ENCODE peak calls at places on chromosomes 12 and 14, in ten cellular contexts. K is right lobe of liver, U is heart left ventricle, Y is HCT116, Z is GM12891, V is stomach, Q is A549, G is endothelial cell of umbilical vein, E is uterus, M is sigmoid colon. W is an unnamed sample.

GRCh38 chr12:9727813-9728212 is 5.1 kb downstream of the CLECL1 start:
- DNase-seq in K (no peak), Z (no peak), U (no peak), Q (no peak), M (no peak), G (peak), Y (no peak), V (no peak), E (no peak), W (no peak)

GRCh38 chr14:102182190-102182589 is 42.5 kb downstream of the WDR20 start:
- DNase-seq in G (peak), M (no peak), K (no peak), Q (no peak), Y (no peak), V (no peak), E (no peak), U (no peak), Z (no peak), W (no peak)

GRCh38 chr14:22520235-22520634 is 68.8 kb downstream of the DAD1 start:
- DNase-seq in Y (no peak), K (no peak), E (peak), U (no peak), G (peak), V (no peak), Z (no peak), M (no peak), Q (no peak), W (no peak)

GRCh38 chr12:52634266-52635056 is 16.1 kb upstream of the KRT73 start:
- DNase-seq in V (peak), Z (no peak), M (peak), U (peak), Q (no peak), K (peak), Y (no peak), G (no peak), E (no peak), W (no peak)

GRCh38 chr14:50798048-50798421 is 32.9 kb downstream of the NIN start:
- DNase-seq in Z (no peak), K (no peak), M (no peak), V (no peak), U (no peak), Y (no peak), G (no peak), E (no peak), Q (no peak), W (no peak)

GRCh38 chr14:96590190-96590860 is 88.1 kb downstream of the PAPOLA start:
- DNase-seq in M (peak), U (no peak), E (no peak), Z (no peak), G (no peak), V (no peak), K (no peak), Q (no peak), Y (no peak), W (no peak)

GRCh38 chr12:93325855-93326254 is 51.9 kb upstream of the NUDT4 start:
- DNase-seq in E (no peak), G (no peak), Z (no peak), U (no peak), M (no peak), Y (no peak), K (no peak), Q (no peak), V (no peak), W (peak)

GRCh38 chr14:65210827-65211192 is 108.5 kb upstream of the MAX start:
- DNase-seq in Q (no peak), K (no peak), M (no peak), U (no peak), V (no peak), G (no peak), Z (no peak), E (no peak), Y (no peak), W (no peak)

GRCh38 chr12:92574046-92574783 is 128.6 kb upstream of the PLEKHG7 start:
- DNase-seq in G (peak), Z (no peak), K (no peak), Q (peak), Y (peak), M (no peak), V (no peak), E (no peak), U (no peak), W (no peak)

GRCh38 chr12:14769837-14770494 is 33.3 kb downstream of the WBP11 start:
- DNase-seq in Q (peak), Z (peak), K (peak), V (peak), Y (peak), E (peak), G (peak), U (peak), M (peak), W (peak)
- TF ChIP-seq POLR2A in Q (peak), Z (peak), K (peak), V (no peak), Y (peak), E (no peak), G (peak), U (peak), M (peak), W (no peak)

GRCh38 chr12:11829764-11830194 is 180.3 kb downstream of the ETV6 start:
- DNase-seq in Y (no peak), G (no peak), V (no peak), Q (no peak), M (no peak), U (no peak), E (no peak), K (no peak), Z (no peak), W (no peak)

GRCh38 chr12:11827096-11827841 is 177.8 kb downstream of the ETV6 start:
- DNase-seq in V (no peak), U (no peak), G (no peak), M (peak), E (no peak), Z (no peak), Y (no peak), Q (no peak), K (peak), W (no peak)

GRCh38 chr12:11832100-11832499 is 182.6 kb downstream of the ETV6 start:
- DNase-seq in M (no peak), Z (no peak), U (no peak), K (no peak), E (no peak), Q (no peak), V (no peak), G (no peak), Y (no peak), W (no peak)

GRCh38 chr12:11833174-11833895 is 183.9 kb downstream of the ETV6 start:
- DNase-seq in Q (no peak), V (no peak), G (no peak), K (no peak), Y (no peak), M (no peak), Z (no peak), U (no peak), E (no peak), W (no peak)

DNA sequence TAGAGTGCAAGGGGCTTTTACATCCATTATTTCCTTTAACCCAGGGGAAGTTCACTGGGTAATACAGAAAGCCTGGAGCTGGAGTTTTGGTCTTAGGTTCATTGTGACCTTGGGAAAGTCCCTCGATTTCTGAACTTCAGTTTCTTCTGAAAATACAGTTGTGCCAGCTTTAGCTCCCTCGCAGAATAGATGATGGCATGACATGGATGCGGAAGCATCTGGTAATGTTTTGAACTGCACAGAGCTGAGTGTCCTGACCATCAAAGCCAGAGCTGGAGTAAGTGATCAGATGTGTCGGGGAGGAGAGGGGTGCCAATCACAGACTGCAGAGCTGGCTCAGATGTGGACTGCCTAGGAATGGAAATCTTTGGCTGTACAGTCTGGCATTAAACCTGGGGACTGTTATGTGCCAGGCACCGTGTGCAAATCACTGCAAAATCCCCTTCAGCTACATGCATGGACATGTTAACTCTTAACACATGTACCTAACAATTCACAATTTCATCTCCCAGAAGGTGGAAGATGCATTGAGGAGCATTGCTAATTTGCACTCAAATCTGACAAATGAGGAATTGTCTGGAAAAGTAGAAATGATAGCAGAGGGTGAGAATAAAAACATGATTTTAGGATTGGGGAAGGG is 180.9 kb downstream of the ETV6 start:
- DNase-seq in Z (no peak), M (no peak), K (no peak), E (no peak), V (no peak), G (no peak), Q (no peak), Y (no peak), U (no peak), W (no peak)
- TF ChIP-seq POLR2A in Z (no peak), M (no peak), K (no peak), E (no peak), V (no peak), G (no peak), Q (no peak), Y (no peak), U (no peak), W (no peak)

GRCh38 chr14:90398315-90398811 is 1.5 kb downstream of the CALM1 start:
- DNase-seq in Z (peak), Q (peak), G (peak), Y (no peak), U (peak), K (peak), M (peak), V (peak), E (peak), W (peak)
- TF ChIP-seq POLR2A in Z (peak), Q (no peak), G (no peak), Y (no peak), U (no peak), K (no peak), M (no peak), V (no peak), E (no peak), W (no peak)

GRCh38 chr12:89351489-89352241 is 636 bp downstream of the DUSP6 start:
- DNase-seq in Y (no peak), K (peak), G (no peak), Q (peak), U (no peak), V (peak), E (no peak), M (peak), Z (peak), W (no peak)

GRCh38 chr12:89352492-89353187 is at the start of gene DUSP6:
- DNase-seq in E (peak), V (peak), K (peak), Z (peak), G (peak), Q (peak), M (peak), U (peak), Y (peak), W (peak)

GRCh38 chr12:89350661-89351488 is 1.4 kb downstream of the DUSP6 start:
- DNase-seq in G (peak), M (peak), Z (peak), E (no peak), V (no peak), Q (no peak), U (no peak), K (peak), Y (no peak), W (no peak)

GRCh38 chr12:89353188-89353822 is 1.0 kb upstream of the DUSP6 start:
- DNase-seq in G (peak), K (peak), Q (peak), Z (peak), Y (peak), M (peak), U (peak), V (peak), E (peak), W (peak)

GRCh38 chr12:89352242-89352491 is 134 bp downstream of the DUSP6 start:
- DNase-seq in V (no peak), Q (no peak), K (no peak), G (no peak), M (no peak), U (no peak), Z (no peak), Y (no peak), E (no peak), W (no peak)
- TF ChIP-seq POLR2A in V (no peak), Q (no peak), K (peak), G (peak), M (peak), U (peak), Z (no peak), Y (peak), E (no peak), W (no peak)

GRCh38 chr12:57548488-57548887 is 1.4 kb upstream of the KIF5A start:
- DNase-seq in E (no peak), K (no peak), M (no peak), V (no peak), Q (no peak), Y (no peak), U (no peak), Z (no peak), G (no peak), W (no peak)

GRCh38 chr12:57545809-57546437 is 1.1 kb downstream of the DCTN2 start:
- DNase-seq in M (no peak), G (no peak), Z (no peak), V (no peak), K (no peak), Y (no peak), E (no peak), U (no peak), Q (no peak), W (no peak)

GRCh38 chr12:57547366-57548315 is 649 bp upstream of the DCTN2 start:
- DNase-seq in E (no peak), M (no peak), K (no peak), U (no peak), G (no peak), Z (no peak), Q (no peak), V (no peak), Y (no peak), W (no peak)

GRCh38 chr12:57549203-57549908 is 488 bp upstream of the KIF5A start:
- DNase-seq in E (no peak), Z (no peak), U (no peak), K (no peak), Y (no peak), M (no peak), V (no peak), G (no peak), Q (no peak), W (no peak)

DNA sequence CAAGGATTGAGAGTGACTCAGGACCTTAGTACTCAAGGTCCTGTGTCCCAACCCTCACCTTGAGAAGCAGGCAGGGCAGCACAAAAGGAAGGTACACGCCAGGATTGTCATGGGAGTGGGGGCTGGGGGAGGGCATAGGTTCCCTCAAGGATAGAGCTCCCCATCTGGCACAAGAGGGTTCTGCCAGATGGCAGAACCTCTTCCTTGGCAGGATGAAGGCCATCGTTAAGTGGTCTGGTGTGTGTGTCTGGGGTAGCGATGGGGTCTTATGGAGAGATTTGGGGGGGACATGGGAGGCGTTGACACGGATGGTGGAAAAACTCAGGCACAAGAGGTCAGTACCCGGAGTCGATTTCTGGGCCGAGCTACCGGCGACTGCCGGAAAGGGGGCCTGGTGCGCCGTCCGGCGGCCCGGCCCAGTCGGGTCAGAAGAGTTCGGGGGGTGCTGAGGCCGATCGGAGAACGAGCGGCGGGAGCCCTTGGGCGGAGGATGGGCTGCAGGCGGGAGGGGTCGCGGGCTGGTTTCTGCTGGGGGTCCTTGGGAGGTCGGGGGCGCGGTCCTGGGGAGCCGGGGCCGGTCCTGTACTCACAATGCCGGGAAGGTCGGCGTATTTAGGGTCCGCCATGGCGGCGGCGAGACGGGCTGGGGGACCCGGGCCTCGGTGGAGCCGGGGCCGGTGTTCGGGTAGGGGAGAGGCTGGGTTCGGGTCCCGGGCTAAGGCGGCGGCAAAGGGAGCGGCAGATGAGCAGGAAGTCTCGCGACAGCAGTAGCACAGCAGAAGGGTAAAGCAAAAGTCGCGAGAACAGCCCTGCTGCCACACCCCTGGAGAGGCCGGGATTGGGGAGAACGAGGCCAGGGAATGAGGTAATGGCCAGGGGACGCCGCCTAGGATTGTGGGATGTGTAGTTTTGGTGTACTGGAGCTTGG is at the start of gene DCTN2:
- DNase-seq in Q (peak), Y (peak), M (peak), K (peak), V (peak), E (peak), Z (peak), U (peak), G (peak), W (peak)
- TF ChIP-seq POLR2A in Q (peak), Y (peak), M (no peak), K (peak), V (no peak), E (no peak), Z (no peak), U (peak), G (no peak), W (no peak)

GRCh38 chr12:47219243-47219642 is 139.5 kb upstream of the AMIGO2 start:
- DNase-seq in K (no peak), Z (no peak), Q (peak), G (no peak), V (no peak), Y (no peak), U (no peak), M (no peak), E (no peak), W (no peak)

GRCh38 chr12:47214001-47214619 is 134.4 kb upstream of the AMIGO2 start:
- DNase-seq in Y (no peak), V (no peak), U (no peak), K (no peak), E (no peak), Z (no peak), Q (no peak), M (no peak), G (no peak), W (no peak)

GRCh38 chr12:47214771-47215170 is 135.0 kb upstream of the AMIGO2 start:
- DNase-seq in Y (no peak), Q (no peak), Z (no peak), K (no peak), M (no peak), E (no peak), U (no peak), V (no peak), G (no peak), W (no peak)

GRCh38 chr12:47218191-47218654 is 138.5 kb upstream of the AMIGO2 start:
- DNase-seq in E (no peak), V (no peak), G (no peak), U (no peak), M (no peak), Q (no peak), Z (no peak), K (no peak), Y (no peak), W (no peak)

DNA sequence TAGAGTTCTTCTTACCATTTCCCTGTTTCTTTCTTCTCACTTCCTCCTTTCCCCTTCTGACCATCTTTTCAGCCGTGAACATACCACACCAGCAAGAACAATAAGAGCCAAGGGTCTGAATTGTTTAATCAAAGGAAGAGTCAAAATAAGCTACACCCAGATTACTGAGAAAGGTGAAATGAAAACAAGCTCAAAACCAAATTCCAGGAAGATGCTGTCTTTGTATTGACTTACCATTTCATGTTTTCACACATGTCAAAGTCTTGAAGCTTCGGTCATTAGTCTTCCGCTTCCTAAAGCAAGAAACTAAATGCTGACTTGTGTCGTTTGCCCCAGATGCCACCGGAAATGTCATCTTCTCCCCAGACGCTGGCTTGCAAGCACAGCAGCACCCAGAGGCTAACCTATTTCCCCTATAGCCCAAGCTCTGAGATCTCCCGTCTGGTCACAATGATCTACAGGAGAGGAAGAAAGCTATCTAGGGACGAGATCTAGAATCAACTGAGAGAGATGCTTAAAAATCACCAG is 136.5 kb upstream of the AMIGO2 start:
- DNase-seq in K (peak), E (no peak), G (no peak), M (no peak), Y (no peak), U (peak), Z (no peak), V (no peak), Q (no peak), W (peak)
- TF ChIP-seq POLR2A in K (no peak), E (no peak), G (no peak), M (no peak), Y (no peak), U (no peak), Z (no peak), V (no peak), Q (no peak), W (no peak)

GRCh38 chr12:6553051-6553868 is 2.6 kb downstream of the IFFO1 start:
- DNase-seq in V (no peak), U (peak), Y (no peak), Q (no peak), K (no peak), M (peak), Z (no peak), G (no peak), E (peak), W (no peak)
- TF ChIP-seq POLR2A in V (no peak), U (no peak), Y (no peak), Q (no peak), K (no peak), M (no peak), Z (no peak), G (no peak), E (no peak), W (no peak)

GRCh38 chr12:25883026-25883928 is 75.2 kb upstream of the RASSF8 start:
- DNase-seq in K (no peak), E (no peak), Y (no peak), Z (no peak), V (no peak), Q (no peak), M (no peak), G (no peak), U (no peak), W (no peak)
- TF ChIP-seq POLR2A in K (no peak), E (no peak), Y (no peak), Z (no peak), V (no peak), Q (no peak), M (no peak), G (no peak), U (no peak), W (no peak)